ENCODE peak calls at places on chromosomes 11 and 22, in seven cellular contexts. C is hepatocyte, L is right atrium auricular region, N is fibroblast of villous mesenchyme, I is AG10803, O is fibroblast of lung, T is ovary. F is an unnamed sample.

GRCh38 chr11:130652671-130653335 is 204.4 kb downstream of the ADAMTS15 start:
- DNase-seq in C (peak), L (peak), N (peak), I (peak), O (peak), T (peak), F (peak)

GRCh38 chr11:123386746-123387510 is 43.1 kb upstream of the GRAMD1B start:
- DNase-seq in C (no peak), L (no peak), N (no peak), I (peak), O (no peak), T (no peak), F (no peak)

GRCh38 chr11:123409886-123410549 is 20.1 kb upstream of the GRAMD1B start:
- DNase-seq in C (no peak), L (no peak), N (no peak), I (no peak), O (no peak), T (no peak), F (no peak)

GRCh38 chr22:26970809-26971394 is 313.5 kb downstream of the MIAT start:
- DNase-seq in C (no peak), L (no peak), N (no peak), I (no peak), O (no peak), T (no peak), F (no peak)

GRCh38 chr22:27424319-27424718 is 377.2 kb downstream of the MN1 start:
- DNase-seq in C (no peak), L (no peak), N (peak), I (peak), O (no peak), T (no peak), F (no peak)

GRCh38 chr11:93822359-93822758 is 28.1 kb downstream of the VSTM5 start:
- DNase-seq in C (no peak), L (no peak), N (no peak), I (peak), O (no peak), T (no peak), F (no peak)

GRCh38 chr22:46746620-46747019 is 8.6 kb upstream of the CERK start:
- DNase-seq in C (no peak), L (no peak), N (no peak), I (no peak), O (no peak), T (no peak), F (no peak)

GRCh38 chr11:9808943-9809342 is 145.1 kb downstream of the SWAP70 start:
- DNase-seq in C (no peak), L (no peak), N (no peak), I (no peak), O (no peak), T (no peak), F (peak)

GRCh38 chr11:34219279-34219678 is 113.8 kb downstream of the NAT10 start:
- DNase-seq in C (no peak), L (no peak), N (no peak), I (no peak), O (no peak), T (no peak), F (no peak)

GRCh38 chr11:23320131-23320530 is 459.9 kb upstream of the CCDC179 start:
- DNase-seq in C (no peak), L (no peak), N (no peak), I (no peak), O (no peak), T (no peak), F (no peak)

GRCh38 chr22:41290262-41291221 is 4.6 kb upstream of the RANGAP1 start:
- DNase-seq in C (no peak), L (no peak), N (peak), I (peak), O (peak), T (no peak), F (peak)

GRCh38 chr11:116946414-116946813 is 109.0 kb upstream of the APOA1 start:
- DNase-seq in C (no peak), L (no peak), N (peak), I (no peak), O (no peak), T (no peak), F (no peak)

GRCh38 chr22:48660104-48660794 is 1167.4 kb downstream of the BRD1 start:
- DNase-seq in C (no peak), L (no peak), N (no peak), I (no peak), O (no peak), T (no peak), F (no peak)

GRCh38 chr22:21624120-21624879 is 5.5 kb downstream of the YDJC start:
- DNase-seq in C (peak), L (no peak), N (no peak), I (no peak), O (peak), T (no peak), F (no peak)

GRCh38 chr11:67670316-67671210 is 3.9 kb downstream of the ALDH3B2 start:
- DNase-seq in C (no peak), L (no peak), N (no peak), I (no peak), O (no peak), T (no peak), F (no peak)

GRCh38 chr11:124740277-124740882 is 638 bp downstream of the NRGN start:
- DNase-seq in C (no peak), L (no peak), N (no peak), I (no peak), O (no peak), T (no peak), F (no peak)

GRCh38 chr11:47499614-47500013 is 50.7 kb upstream of the RAPSN start:
- DNase-seq in C (no peak), L (no peak), N (no peak), I (no peak), O (no peak), T (no peak), F (no peak)

GRCh38 chr22:41929158-41929896 is 2.7 kb upstream of the TNFRSF13C start:
- DNase-seq in C (no peak), L (no peak), N (no peak), I (no peak), O (no peak), T (no peak), F (no peak)

GRCh38 chr11:30683176-30683575 is 97.0 kb upstream of the MPPED2 start:
- DNase-seq in C (peak), L (no peak), N (peak), I (peak), O (peak), T (no peak), F (peak)

GRCh38 chr11:62017878-62018642 is 50.6 kb upstream of the FTH1 start:
- DNase-seq in C (no peak), L (no peak), N (no peak), I (no peak), O (no peak), T (no peak), F (no peak)

GRCh38 chr11:113778111-113778910 is 1.3 kb upstream of the CLDN25 start:
- DNase-seq in C (peak), L (no peak), N (peak), I (peak), O (no peak), T (no peak), F (peak)

GRCh38 chr11:113779496-113779895 is at the start of gene CLDN25:
- DNase-seq in C (no peak), L (no peak), N (no peak), I (no peak), O (no peak), T (no peak), F (no peak)

GRCh38 chr11:113781682-113782081 is 2.1 kb downstream of the CLDN25 start:
- DNase-seq in C (peak), L (no peak), N (no peak), I (no peak), O (no peak), T (no peak), F (no peak)

GRCh38 chr11:113782134-113782533 is 2.5 kb downstream of the CLDN25 start:
- DNase-seq in C (no peak), L (no peak), N (no peak), I (no peak), O (no peak), T (no peak), F (no peak)
- H3K4me3 ChIP-seq in C (no peak), L (no peak), N (no peak), I (no peak), O (no peak), T (no peak), F (no peak)

DNA sequence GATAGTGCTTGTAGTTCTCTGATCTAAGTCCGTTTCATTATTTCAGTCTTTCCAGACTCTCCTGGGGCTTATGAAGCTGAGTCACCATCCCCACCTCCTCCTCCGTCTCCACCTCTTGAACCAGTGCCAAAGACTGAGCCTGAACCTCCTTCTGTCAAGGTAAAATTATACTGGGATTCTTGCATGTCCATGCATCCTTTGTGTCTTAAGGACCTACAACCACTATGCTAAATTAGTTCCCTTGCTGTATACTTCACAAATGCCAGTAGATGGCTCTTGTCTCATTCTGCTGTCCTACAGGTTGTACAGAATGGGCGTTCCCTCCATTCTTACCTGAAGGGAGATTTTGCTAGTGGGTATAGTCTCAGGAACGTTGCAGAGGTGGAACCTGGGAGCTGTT is 42.2 kb downstream of the POLD3 start:
- DNase-seq in C (peak), L (no peak), N (peak), I (peak), O (peak), T (no peak), F (peak)
- TF ChIP-seq CTCF in C (peak), L (peak), N (peak), I (peak), O (peak), T (no peak), F (peak)

DNA sequence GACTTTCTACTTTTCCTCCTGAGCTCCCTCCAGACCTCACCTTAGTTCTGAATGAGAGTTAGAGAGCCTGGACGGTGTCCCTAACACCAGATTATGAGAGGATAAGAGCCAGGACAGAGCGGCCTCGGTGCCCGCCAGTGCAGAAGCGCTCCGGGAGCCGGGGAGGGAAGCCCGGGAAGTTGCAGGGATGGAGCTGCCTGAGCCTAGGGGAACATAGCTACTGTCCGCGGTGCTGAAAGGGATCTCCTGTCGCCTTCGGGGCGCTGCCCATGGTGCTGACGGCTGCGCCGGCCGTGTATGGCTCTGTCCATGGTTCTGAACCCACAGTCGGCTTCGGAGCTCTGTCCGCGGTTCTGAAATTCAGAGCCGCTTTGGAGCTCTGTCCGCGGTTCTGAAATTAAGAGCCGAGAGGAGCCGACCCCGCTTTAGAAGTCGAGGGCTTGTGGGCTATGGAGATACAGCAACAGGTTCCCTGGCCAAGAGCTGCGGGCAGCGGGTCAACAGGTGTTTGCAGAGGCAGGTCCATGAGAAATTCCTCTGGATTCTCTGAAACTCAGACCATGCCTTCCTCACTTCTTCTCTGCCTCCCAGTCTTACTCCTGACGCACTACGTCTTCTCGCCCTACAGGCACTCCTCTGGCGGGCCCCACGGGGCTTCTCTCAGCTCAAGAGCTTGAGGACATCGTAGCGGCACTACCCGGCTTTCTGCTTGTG is 814 bp downstream of the NPAS4 start:
- DNase-seq in C (peak), L (peak), N (peak), I (peak), O (peak), T (peak), F (peak)
- H3K4me3 ChIP-seq in C (no peak), L (no peak), N (no peak), I (no peak), O (no peak), T (no peak), F (no peak)

GRCh38 chr11:13567551-13567950 is 71.8 kb upstream of the PTH start:
- DNase-seq in C (no peak), L (no peak), N (no peak), I (no peak), O (no peak), T (no peak), F (no peak)

DNA sequence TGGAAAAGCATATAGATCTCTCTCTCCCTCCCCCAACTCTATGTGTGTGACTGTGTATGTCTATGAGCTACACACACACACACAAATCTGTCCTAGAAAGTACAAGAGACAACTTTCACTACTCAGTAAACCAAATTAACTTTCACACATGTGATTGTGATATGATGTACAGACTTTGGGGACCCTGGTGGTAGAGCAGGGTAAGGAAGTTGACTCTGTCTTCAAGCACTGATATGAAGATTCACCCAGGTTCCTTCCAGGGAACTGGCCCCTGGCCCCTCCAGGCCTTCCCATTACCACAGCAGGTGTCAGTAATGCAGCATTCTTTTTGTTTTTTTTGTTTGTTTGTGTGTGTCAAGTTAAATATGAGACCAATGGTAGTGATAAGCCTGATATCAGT is 66.1 kb upstream of the PTH start:
- DNase-seq in C (no peak), L (no peak), N (no peak), I (no peak), O (no peak), T (no peak), F (no peak)
- TF ChIP-seq CTCF in C (no peak), L (no peak), N (no peak), I (no peak), O (no peak), T (no peak), F (no peak)

F was measured in retinal pigment epithelial cell.